ENCODE peak calls at places on chromosomes 13 and 19, in five cellular contexts. C, K, T, Z and X are unnamed samples.

GRCh38 chr19:8065489-8066261 is 13.1 kb downstream of the CCL25 start:
- DNase-seq in C (no peak), K (no peak), T (no peak), Z (no peak), X (no peak)

GRCh38 chr13:36193151-36193855 is 21.1 kb downstream of the SOHLH2 start:
- DNase-seq in C (no peak), K (peak; percentile 94), T (no peak), Z (peak; percentile 40), X (peak; percentile 50)

GRCh38 chr19:6811906-6812305 is 39.4 kb downstream of the VAV1 start:
- DNase-seq in C (no peak), K (no peak), T (peak; percentile 61), Z (peak; percentile 61), X (peak; percentile 76)

GRCh38 chr19:6608950-6609349 is 18.0 kb upstream of the CD70 start:
- DNase-seq in C (no peak), K (no peak), T (no peak), Z (peak; percentile 21), X (no peak)

GRCh38 chr19:47315125-47315821 is 5.6 kb downstream of the C5AR1 start:
- DNase-seq in C (no peak), K (no peak), T (peak; percentile 22), Z (peak; percentile 94), X (peak; percentile 98)

GRCh38 chr13:41117859-41118258 is 14.7 kb downstream of the KBTBD6 start:
- DNase-seq in C (no peak), K (no peak), T (no peak), Z (no peak), X (peak; percentile 68)

GRCh38 chr13:89897681-89898080 is 1449.8 kb upstream of the MIR17HG start:
- DNase-seq in C (no peak), K (no peak), T (no peak), Z (no peak), X (peak; percentile 7)

GRCh38 chr19:48629599-48630288 is 7.4 kb downstream of the DBP start:
- DNase-seq in C (peak; percentile 15), K (no peak), T (peak; percentile 67), Z (peak; percentile 66), X (peak; percentile 59)

GRCh38 chr13:93847162-93847561 is 620.6 kb downstream of the GPC6 start:
- DNase-seq in C (no peak), K (no peak), T (no peak), Z (peak; percentile 67), X (peak; percentile 89)

GRCh38 chr19:51030631-51031030 is 4.2 kb downstream of the KLK12 start:
- DNase-seq in C (no peak), K (no peak), T (no peak), Z (no peak), X (no peak)

GRCh38 chr13:95926231-95926630 is 127.0 kb downstream of the UGGT2 start:
- DNase-seq in C (no peak), K (no peak), T (no peak), Z (no peak), X (no peak)

GRCh38 chr13:24008679-24009078 is 111.4 kb upstream of the C1QTNF9B start:
- DNase-seq in C (no peak), K (no peak), T (no peak), Z (peak; percentile 18), X (no peak)

GRCh38 chr13:38607136-38607535 is 79.7 kb upstream of the FREM2 start:
- DNase-seq in C (no peak), K (no peak), T (no peak), Z (no peak), X (no peak)

GRCh38 chr13:50969691-50970090 is 60.1 kb downstream of the RNASEH2B start:
- DNase-seq in C (peak; percentile 55), K (no peak), T (no peak), Z (no peak), X (peak; percentile 42)

GRCh38 chr19:40811478-40812341 is 12.7 kb downstream of the EGLN2 start:
- DNase-seq in C (no peak), K (no peak), T (no peak), Z (no peak), X (no peak)

GRCh38 chr13:108227651-108228272 is 9.6 kb downstream of the ABHD13 start:
- DNase-seq in C (no peak), K (peak; percentile 21), T (no peak), Z (peak; percentile 71), X (peak; percentile 47)

GRCh38 chr13:29067306-29067945 is 247.3 kb downstream of the MTUS2 start:
- DNase-seq in C (no peak), K (no peak), T (no peak), Z (no peak), X (no peak)

GRCh38 chr19:14073925-14074838 is 1.6 kb downstream of the MISP3 start:
- DNase-seq in C (no peak), K (no peak), T (no peak), Z (no peak), X (peak; percentile 51)

GRCh38 chr19:1270854-1271527 is 1.9 kb downstream of the CIRBP start:
- DNase-seq in C (no peak), K (no peak), T (no peak), Z (no peak), X (no peak)